ENCODE peak calls at places on chromosome 13, in six cellular contexts. One of them, this sample, is unnamed.

GRCh38 chr13:99260216-99260615 is 2.0 kb upstream of the GPR18 start:
- DNase-seq in ovary: no peak
- DNase-seq in foreskin fibroblast: no peak
- DNase-seq in AG04450: no peak
- DNase-seq in thoracic aorta: no peak
- DNase-seq in H1: no peak
- DNase-seq in this sample: no peak

GRCh38 chr13:72255908-72256307 is 388.9 kb upstream of the DACH1 start:
- DNase-seq in ovary: no peak
- DNase-seq in foreskin fibroblast: no peak
- DNase-seq in AG04450: no peak
- DNase-seq in thoracic aorta: no peak
- DNase-seq in H1: peak
- DNase-seq in this sample: peak

GRCh38 chr13:75468098-75468497 is 13.9 kb downstream of the TBC1D4 start:
- DNase-seq in ovary: no peak
- DNase-seq in foreskin fibroblast: no peak
- DNase-seq in AG04450: no peak
- DNase-seq in thoracic aorta: no peak
- DNase-seq in H1: no peak
- DNase-seq in this sample: no peak

GRCh38 chr13:78430166-78430791 is 173.1 kb downstream of the POU4F1 start:
- DNase-seq in ovary: no peak
- DNase-seq in foreskin fibroblast: no peak
- DNase-seq in AG04450: no peak
- DNase-seq in thoracic aorta: no peak
- DNase-seq in H1: no peak
- DNase-seq in this sample: no peak

GRCh38 chr13:23771966-23772365 is 117.2 kb downstream of the MIPEP start:
- DNase-seq in ovary: no peak
- DNase-seq in foreskin fibroblast: no peak
- DNase-seq in AG04450: no peak
- DNase-seq in thoracic aorta: no peak
- DNase-seq in H1: no peak
- DNase-seq in this sample: no peak

GRCh38 chr13:103884139-103884723 is 818.0 kb upstream of the SLC10A2 start:
- DNase-seq in ovary: no peak
- DNase-seq in foreskin fibroblast: no peak
- DNase-seq in AG04450: no peak
- DNase-seq in thoracic aorta: no peak
- DNase-seq in H1: no peak
- DNase-seq in this sample: no peak

GRCh38 chr13:34078334-34078999 is 260.5 kb downstream of the RFC3 start:
- DNase-seq in ovary: no peak
- DNase-seq in foreskin fibroblast: no peak
- DNase-seq in AG04450: no peak
- DNase-seq in thoracic aorta: no peak
- DNase-seq in H1: no peak
- DNase-seq in this sample: no peak

GRCh38 chr13:99980201-99981114 is 1.1 kb upstream of the ZIC2 start:
- DNase-seq in ovary: no peak
- DNase-seq in foreskin fibroblast: peak
- DNase-seq in AG04450: no peak
- DNase-seq in thoracic aorta: no peak
- DNase-seq in H1: no peak
- DNase-seq in this sample: peak

GRCh38 chr13:46672338-46673090 is 119.5 kb downstream of the LRCH1 start:
- DNase-seq in ovary: no peak
- DNase-seq in foreskin fibroblast: no peak
- DNase-seq in AG04450: no peak
- DNase-seq in thoracic aorta: no peak
- DNase-seq in H1: no peak
- DNase-seq in this sample: no peak

GRCh38 chr13:32829269-32829668 is 187.0 kb upstream of the KL start:
- DNase-seq in ovary: no peak
- DNase-seq in foreskin fibroblast: no peak
- DNase-seq in AG04450: no peak
- DNase-seq in thoracic aorta: no peak
- DNase-seq in H1: no peak
- DNase-seq in this sample: no peak

GRCh38 chr13:33509642-33510229 is 224.2 kb upstream of the STARD13 start:
- DNase-seq in ovary: no peak
- DNase-seq in foreskin fibroblast: peak
- DNase-seq in AG04450: no peak
- DNase-seq in thoracic aorta: no peak
- DNase-seq in H1: no peak
- DNase-seq in this sample: no peak

GRCh38 chr13:85417807-85418206 is 381.4 kb downstream of the SLITRK6 start:
- DNase-seq in ovary: no peak
- DNase-seq in foreskin fibroblast: no peak
- DNase-seq in AG04450: no peak
- DNase-seq in thoracic aorta: no peak
- DNase-seq in H1: no peak
- DNase-seq in this sample: no peak

GRCh38 chr13:21546372-21546771 is 57.6 kb downstream of the MICU2 start:
- DNase-seq in ovary: no peak
- DNase-seq in foreskin fibroblast: peak
- DNase-seq in AG04450: no peak
- DNase-seq in thoracic aorta: no peak
- DNase-seq in H1: no peak
- DNase-seq in this sample: no peak

GRCh38 chr13:20378721-20379120 is 146.6 kb upstream of the GJB6 start:
- DNase-seq in ovary: no peak
- DNase-seq in foreskin fibroblast: no peak
- DNase-seq in AG04450: no peak
- DNase-seq in thoracic aorta: no peak
- DNase-seq in H1: no peak
- DNase-seq in this sample: no peak

GRCh38 chr13:39890537-39890936 is 235.1 kb downstream of the COG6 start:
- DNase-seq in ovary: no peak
- DNase-seq in foreskin fibroblast: no peak
- DNase-seq in AG04450: no peak
- DNase-seq in thoracic aorta: no peak
- DNase-seq in H1: no peak
- DNase-seq in this sample: no peak

GRCh38 chr13:28583661-28584091 is 75.3 kb upstream of the POMP start:
- DNase-seq in ovary: no peak
- DNase-seq in foreskin fibroblast: no peak
- DNase-seq in AG04450: no peak
- DNase-seq in thoracic aorta: no peak
- DNase-seq in H1: no peak
- DNase-seq in this sample: no peak

GRCh38 chr13:28719656-28720055 is 886 bp upstream of the SLC46A3 start:
- DNase-seq in ovary: no peak
- DNase-seq in foreskin fibroblast: peak
- DNase-seq in AG04450: no peak
- DNase-seq in thoracic aorta: no peak
- DNase-seq in H1: no peak
- DNase-seq in this sample: no peak

GRCh38 chr13:83215627-83216026 is 666.6 kb downstream of the SLITRK1 start:
- DNase-seq in ovary: no peak
- DNase-seq in foreskin fibroblast: peak
- DNase-seq in AG04450: peak
- DNase-seq in thoracic aorta: no peak
- DNase-seq in H1: no peak
- DNase-seq in this sample: no peak

GRCh38 chr13:70668293-70668692 is 560.0 kb upstream of the KLHL1 start:
- DNase-seq in ovary: no peak
- DNase-seq in foreskin fibroblast: no peak
- DNase-seq in AG04450: no peak
- DNase-seq in thoracic aorta: no peak
- DNase-seq in H1: no peak
- DNase-seq in this sample: peak

GRCh38 chr13:88136098-88136790 is 465.1 kb downstream of the SLITRK5 start:
- DNase-seq in ovary: no peak
- DNase-seq in foreskin fibroblast: no peak
- DNase-seq in AG04450: no peak
- DNase-seq in thoracic aorta: no peak
- DNase-seq in H1: no peak
- DNase-seq in this sample: no peak

GRCh38 chr13:110575322-110576069 is 14.0 kb upstream of the RAB20 start:
- DNase-seq in ovary: no peak
- DNase-seq in foreskin fibroblast: peak
- DNase-seq in AG04450: no peak
- DNase-seq in thoracic aorta: no peak
- DNase-seq in H1: no peak
- DNase-seq in this sample: peak

GRCh38 chr13:25687622-25688225 is 315.9 kb downstream of the ATP8A2 start:
- DNase-seq in ovary: no peak
- DNase-seq in foreskin fibroblast: no peak
- DNase-seq in AG04450: no peak
- DNase-seq in thoracic aorta: no peak
- DNase-seq in H1: no peak
- DNase-seq in this sample: no peak

GRCh38 chr13:100809856-100810255 is 135.3 kb upstream of the TMTC4 start:
- DNase-seq in ovary: no peak
- DNase-seq in foreskin fibroblast: no peak
- DNase-seq in AG04450: no peak
- DNase-seq in thoracic aorta: no peak
- DNase-seq in H1: no peak
- DNase-seq in this sample: no peak

GRCh38 chr13:113121928-113122420 is 625 bp upstream of the F10 start:
- DNase-seq in ovary: peak
- DNase-seq in foreskin fibroblast: no peak
- DNase-seq in AG04450: no peak
- DNase-seq in thoracic aorta: no peak
- DNase-seq in H1: no peak
- DNase-seq in this sample: peak

GRCh38 chr13:48185018-48185417 is 48.0 kb upstream of the ITM2B start:
- DNase-seq in ovary: no peak
- DNase-seq in foreskin fibroblast: no peak
- DNase-seq in AG04450: no peak
- DNase-seq in thoracic aorta: no peak
- DNase-seq in H1: no peak
- DNase-seq in this sample: no peak
- H3K4me3 ChIP-seq in ovary: no peak
- H3K4me3 ChIP-seq in foreskin fibroblast: no peak
- H3K4me3 ChIP-seq in AG04450: no peak
- H3K4me3 ChIP-seq in thoracic aorta: no peak
- H3K4me3 ChIP-seq in H1: no peak
- H3K4me3 ChIP-seq in this sample: no peak

DNA sequence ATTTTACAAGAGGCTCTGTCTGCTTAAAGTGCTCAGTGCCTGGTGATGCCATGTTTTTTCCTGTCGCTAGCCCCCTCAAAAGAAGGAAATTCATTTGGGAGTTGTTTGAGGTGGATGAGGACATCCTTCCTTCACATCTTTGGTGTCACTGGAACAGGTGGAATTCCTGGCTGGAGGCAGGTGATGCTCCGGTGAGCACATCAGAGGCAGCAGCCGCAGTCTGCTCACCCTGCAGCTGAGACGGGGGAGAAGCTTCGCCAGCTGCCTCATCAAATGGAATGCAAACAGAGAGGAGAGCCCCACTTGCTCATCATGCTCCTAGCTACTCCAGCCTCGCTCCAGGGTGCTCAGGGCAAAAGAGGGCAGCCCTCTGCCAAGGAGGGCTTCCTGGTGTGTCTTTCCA is 74.1 kb upstream of the UBL3 start:
- DNase-seq in ovary: no peak
- DNase-seq in foreskin fibroblast: peak
- DNase-seq in AG04450: no peak
- DNase-seq in thoracic aorta: no peak
- DNase-seq in H1: no peak
- DNase-seq in this sample: no peak
- TF ChIP-seq CTCF in ovary: no peak
- TF ChIP-seq CTCF in foreskin fibroblast: no peak
- TF ChIP-seq CTCF in AG04450: no peak
- TF ChIP-seq CTCF in thoracic aorta: no peak
- TF ChIP-seq CTCF in H1: no peak
- TF ChIP-seq CTCF in this sample: no peak

GRCh38 chr13:43831088-43831487 is 44.3 kb upstream of the ENOX1 start:
- DNase-seq in ovary: no peak
- DNase-seq in foreskin fibroblast: peak
- DNase-seq in AG04450: no peak
- DNase-seq in thoracic aorta: no peak
- DNase-seq in H1: no peak
- DNase-seq in this sample: no peak
- H3K4me3 ChIP-seq in ovary: no peak
- H3K4me3 ChIP-seq in foreskin fibroblast: no peak
- H3K4me3 ChIP-seq in AG04450: no peak
- H3K4me3 ChIP-seq in thoracic aorta: no peak
- H3K4me3 ChIP-seq in H1: no peak
- H3K4me3 ChIP-seq in this sample: no peak

GRCh38 chr13:65414187-65414586 is 1815.9 kb downstream of the PCDH9 start:
- DNase-seq in ovary: no peak
- DNase-seq in foreskin fibroblast: no peak
- DNase-seq in AG04450: no peak
- DNase-seq in thoracic aorta: no peak
- DNase-seq in H1: no peak
- DNase-seq in this sample: no peak
- TF ChIP-seq CTCF in ovary: no peak
- TF ChIP-seq CTCF in foreskin fibroblast: no peak
- TF ChIP-seq CTCF in AG04450: no peak
- TF ChIP-seq CTCF in thoracic aorta: no peak
- TF ChIP-seq CTCF in H1: no peak
- TF ChIP-seq CTCF in this sample: no peak

GRCh38 chr13:97226013-97226412 is 3.9 kb downstream of the MBNL2 start:
- DNase-seq in ovary: no peak
- DNase-seq in foreskin fibroblast: no peak
- DNase-seq in AG04450: no peak
- DNase-seq in thoracic aorta: no peak
- DNase-seq in H1: no peak
- DNase-seq in this sample: no peak
- H3K4me3 ChIP-seq in ovary: peak
- H3K4me3 ChIP-seq in foreskin fibroblast: peak
- H3K4me3 ChIP-seq in AG04450: peak
- H3K4me3 ChIP-seq in thoracic aorta: peak
- H3K4me3 ChIP-seq in H1: no peak
- H3K4me3 ChIP-seq in this sample: no peak

DNA sequence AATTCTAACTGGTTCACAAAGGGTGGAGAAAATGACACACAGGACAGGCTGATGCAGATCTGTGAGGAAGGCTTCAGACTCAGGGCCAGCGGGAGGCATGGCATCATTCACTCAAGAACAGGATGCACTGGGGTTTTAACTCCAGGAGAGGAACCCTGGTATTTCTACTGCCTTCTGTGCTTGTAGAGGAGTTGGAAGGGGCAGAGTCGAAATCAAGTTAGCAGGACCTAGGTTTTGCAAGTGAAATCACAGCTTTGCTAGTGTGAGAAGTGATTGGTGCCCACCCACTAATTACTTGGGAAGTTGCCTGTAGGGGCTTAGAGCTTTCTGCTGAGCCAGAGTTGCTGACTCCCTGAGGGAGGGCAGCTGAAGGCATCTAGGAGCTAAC is 92.7 kb downstream of the AKAP11 start:
- DNase-seq in ovary: no peak
- DNase-seq in foreskin fibroblast: no peak
- DNase-seq in AG04450: no peak
- DNase-seq in thoracic aorta: no peak
- DNase-seq in H1: no peak
- DNase-seq in this sample: no peak
- TF ChIP-seq CTCF in ovary: no peak
- TF ChIP-seq CTCF in foreskin fibroblast: no peak
- TF ChIP-seq CTCF in AG04450: no peak
- TF ChIP-seq CTCF in thoracic aorta: no peak
- TF ChIP-seq CTCF in H1: no peak
- TF ChIP-seq CTCF in this sample: no peak

This sample was measured in WERI-Rb-1.